ENCODE peak calls at places on chromosomes 12 and 14, in eight cellular contexts. S is kidney; D is pancreas; O is HCT116; Y is CD4-positive, alpha-beta T cell; T is sigmoid colon; W is choroid plexus epithelial cell; P is PC-9. Z is an unnamed sample.

GRCh38 chr12:106223485-106224391 is 24.1 kb downstream of the CKAP4 start:
- DNase-seq in W (peak; percentile 76), Y (peak; percentile 61), O (peak; percentile 36), T (peak; percentile 86), S (peak; percentile 85), D (peak; percentile 67), P (peak; percentile 70), Z (peak; percentile 79)

GRCh38 chr12:34295366-34296142 is 273.3 kb downstream of the ALG10 start:
- DNase-seq in D (peak; percentile 1), S (peak; percentile 36), O (no peak), P (no peak), Y (no peak), T (peak; percentile 33), W (no peak), Z (no peak)

GRCh38 chr12:45322810-45323209 is 106.9 kb downstream of the ANO6 start:
- DNase-seq in W (no peak), O (no peak), D (no peak), S (no peak), T (no peak), Y (no peak), P (no peak), Z (no peak)

GRCh38 chr12:49824886-49825285 is 3.3 kb downstream of the NCKAP5L start:
- DNase-seq in T (peak; percentile 69), Y (no peak), S (no peak), O (no peak), W (peak; percentile 59), P (no peak), D (no peak), Z (peak; percentile 72)

GRCh38 chr14:58353516-58354299 is 42.0 kb upstream of the TOMM20L start:
- DNase-seq in P (no peak), W (peak; percentile 4), T (no peak), D (no peak), O (no peak), S (no peak), Y (no peak), Z (no peak)

GRCh38 chr12:46265734-46266133 is 3.1 kb downstream of the SLC38A1 start:
- DNase-seq in D (no peak), S (no peak), Y (no peak), P (no peak), O (no peak), T (no peak), W (no peak), Z (no peak)

GRCh38 chr14:64682173-64682710 is 22.0 kb upstream of the PLEKHG3 start:
- DNase-seq in Y (no peak), T (peak; percentile 88), P (no peak), D (peak; percentile 72), W (peak; percentile 65), O (no peak), S (peak; percentile 95), Z (peak; percentile 82)

GRCh38 chr12:50242751-50243191 is 40.5 kb downstream of the LIMA1 start:
- DNase-seq in T (no peak), Y (no peak), W (peak; percentile 63), S (no peak), D (no peak), O (no peak), P (no peak), Z (no peak)

DNA sequence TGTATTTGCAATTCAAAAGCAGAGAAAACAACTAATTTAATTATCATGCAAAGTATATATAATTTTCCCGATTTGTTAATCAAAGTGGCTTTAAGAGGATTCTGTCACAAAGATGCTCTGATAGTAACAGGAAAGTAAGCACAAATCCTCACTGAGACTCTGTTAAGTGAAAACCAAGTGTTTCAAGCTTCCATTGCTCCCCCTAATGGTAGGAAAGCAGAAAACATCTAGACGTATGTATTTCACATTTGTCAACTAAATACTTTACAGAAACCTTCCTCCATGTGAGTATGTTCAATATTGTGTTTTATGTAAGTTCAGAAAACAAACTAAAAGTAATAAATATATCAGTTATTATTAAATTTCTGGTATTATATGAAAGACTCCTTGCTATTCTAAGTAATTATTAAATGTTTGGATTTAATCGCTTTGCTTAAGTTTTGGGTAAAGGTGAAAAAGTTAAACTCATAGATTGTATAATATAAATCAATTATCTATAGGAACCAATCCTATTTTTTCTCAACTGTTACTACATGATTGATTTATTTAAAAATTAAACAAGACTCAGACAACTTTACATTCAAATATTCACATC is 1.5 kb upstream of the NTS start:
- DNase-seq in P (no peak), O (peak; percentile 50), Y (no peak), T (no peak), S (no peak), W (peak; percentile 84), D (no peak), Z (no peak)
- TF ChIP-seq CTCF in P (peak; percentile 83), O (peak; percentile 73), Y (peak; percentile 68), T (peak; percentile 34), S (peak; percentile 56), W (peak; percentile 75), D (peak; percentile 10), Z (peak; percentile 51)

DNA sequence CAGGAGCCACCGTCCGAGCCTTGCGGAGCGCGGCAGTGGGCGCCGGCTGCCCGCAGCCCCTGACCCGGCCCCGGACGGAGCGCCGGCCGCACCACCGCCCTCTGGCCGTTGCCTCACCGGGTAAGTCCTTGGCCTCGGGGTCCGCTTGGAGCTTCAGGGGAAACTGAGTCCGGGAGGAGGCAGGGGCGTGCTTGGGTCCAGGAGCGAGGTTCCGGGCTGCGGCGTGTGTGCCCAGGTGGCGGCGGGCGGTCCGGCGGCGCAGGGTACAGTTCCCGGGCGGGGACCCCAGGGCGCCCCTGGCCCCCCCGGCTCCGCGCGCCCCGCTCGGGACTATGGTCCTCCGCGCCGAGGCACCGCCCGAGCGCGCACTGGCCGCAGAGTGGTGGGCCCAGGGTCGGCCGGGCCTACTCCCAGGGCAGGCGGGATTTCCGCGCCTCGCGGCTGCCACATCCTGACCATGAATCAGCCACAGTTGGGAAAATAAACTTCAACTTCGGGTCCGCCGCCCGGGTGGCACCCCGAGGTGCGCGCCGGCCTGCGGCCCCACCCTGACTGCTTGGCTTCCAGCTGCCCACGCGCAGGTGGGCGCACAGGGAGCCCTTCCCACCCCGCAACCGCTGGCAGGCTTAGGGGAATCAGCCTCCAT is 325 bp downstream of the INF2 start:
- DNase-seq in W (no peak), O (no peak), P (no peak), S (no peak), D (no peak), Y (no peak), T (no peak), Z (no peak)
- TF ChIP-seq CTCF in W (no peak), O (no peak), P (no peak), S (no peak), D (no peak), Y (no peak), T (no peak), Z (no peak)

GRCh38 chr12:3119745-3120660 is 42.8 kb downstream of the TSPAN9 start:
- DNase-seq in D (peak; percentile 84), O (no peak), P (no peak), S (peak; percentile 91), Y (no peak), W (peak; percentile 20), T (no peak), Z (no peak)

GRCh38 chr12:3120701-3121100 is 43.5 kb downstream of the TSPAN9 start:
- DNase-seq in W (no peak), S (no peak), Y (no peak), T (no peak), D (no peak), O (no peak), P (no peak), Z (no peak)

GRCh38 chr12:3117144-3117581 is 40.0 kb downstream of the TSPAN9 start:
- DNase-seq in T (no peak), P (no peak), Y (no peak), W (peak; percentile 76), S (no peak), O (no peak), D (no peak), Z (peak; percentile 70)

GRCh38 chr12:3117628-3118027 is 40.4 kb downstream of the TSPAN9 start:
- DNase-seq in W (peak; percentile 87), S (no peak), Y (no peak), O (no peak), P (no peak), D (no peak), T (no peak), Z (no peak)

GRCh38 chr12:3119192-3119744 is 42.1 kb downstream of the TSPAN9 start:
- DNase-seq in S (no peak), T (no peak), Y (no peak), O (no peak), P (no peak), W (peak; percentile 66), D (no peak), Z (no peak)
- TF ChIP-seq CTCF in S (no peak), T (no peak), Y (no peak), O (no peak), P (no peak), W (no peak), D (no peak), Z (no peak)

GRCh38 chr14:20501346-20501745 is 4.0 kb upstream of the RNASE10 start:
- DNase-seq in S (no peak), T (no peak), D (no peak), Y (no peak), O (no peak), W (peak; percentile 54), P (no peak), Z (no peak)
- TF ChIP-seq CTCF in S (no peak), T (no peak), D (no peak), Y (no peak), O (no peak), W (no peak), P (no peak), Z (no peak)

GRCh38 chr14:60561845-60562746 is 53.1 kb downstream of the SIX6 start:
- DNase-seq in Y (no peak), S (no peak), O (peak; percentile 81), P (peak; percentile 36), D (no peak), W (peak; percentile 92), T (peak; percentile 67), Z (no peak)
- TF ChIP-seq CTCF in Y (no peak), S (peak; percentile 62), O (peak; percentile 89), P (peak; percentile 79), D (no peak), W (peak; percentile 86), T (peak; percentile 20), Z (peak; percentile 73)

DNA sequence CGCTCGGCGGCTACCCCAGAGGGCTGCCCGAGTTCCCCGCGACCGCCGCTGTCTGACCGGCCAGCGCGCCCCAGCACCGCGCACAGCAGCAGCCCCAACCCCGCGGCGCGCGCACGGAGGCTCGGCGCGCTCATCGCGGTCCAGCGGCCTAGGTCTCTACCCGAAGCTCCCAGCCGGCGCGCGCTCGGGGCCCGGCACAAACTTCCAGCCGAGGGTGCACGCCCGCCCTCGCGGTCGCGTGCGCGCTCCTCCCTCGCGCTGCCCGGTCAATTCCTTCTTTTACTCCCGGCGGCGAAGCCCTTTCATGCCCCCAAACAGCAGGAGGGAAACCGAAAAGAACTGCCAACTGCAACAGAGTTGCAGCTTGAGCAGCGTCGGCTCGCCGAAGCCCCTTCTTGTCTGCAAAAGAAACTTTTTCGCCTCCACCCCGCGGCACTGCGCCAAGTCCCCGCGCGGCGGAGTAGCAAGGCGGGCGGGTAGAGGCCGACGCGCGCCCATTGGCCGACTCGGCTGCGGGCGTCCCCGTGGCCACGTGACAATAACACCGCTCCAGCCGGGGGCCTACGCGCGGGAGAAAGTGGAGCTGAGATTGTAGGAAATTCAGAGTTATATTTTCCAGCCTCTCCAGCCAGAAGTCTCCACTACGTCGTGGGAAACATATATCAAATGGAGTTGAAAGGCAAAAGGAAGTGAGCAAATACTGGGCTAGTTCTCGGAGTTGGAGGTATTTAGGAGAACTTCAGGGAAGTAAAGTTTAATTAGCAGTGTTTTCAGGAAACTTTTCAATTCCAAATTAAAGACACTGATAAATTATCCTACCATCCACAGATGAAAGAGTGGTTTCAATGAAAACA is at the start of gene LRIG3:
- DNase-seq in S (peak; percentile 96), T (peak; percentile 96), Y (no peak), O (peak; percentile 59), P (peak; percentile 81), W (peak; percentile 96), D (peak; percentile 92), Z (peak; percentile 93)
- TF ChIP-seq CTCF in S (no peak), T (no peak), Y (no peak), O (no peak), P (no peak), W (no peak), D (no peak), Z (peak; percentile 24)